ENCODE peak calls at places on chromosomes 4 and X, in six cellular contexts. One of them, this sample, is unnamed. For H3K36me3, the result is how much of the 10 kb centered on the place peaks cover.

GRCh38 chrX:44036336-44036735 is 63.1 kb upstream of the NDP start:
- DNase-seq in mesendoderm: peak
- DNase-seq in esophagus muscularis mucosa: no peak
- DNase-seq in right lobe of liver: no peak
- DNase-seq in tibial artery: no peak
- DNase-seq in GM23248: peak
- DNase-seq in this sample: peak

GRCh38 chr4:169311643-169312365 is 41.0 kb upstream of the SH3RF1 start:
- DNase-seq in mesendoderm: peak
- DNase-seq in esophagus muscularis mucosa: no peak
- DNase-seq in right lobe of liver: no peak
- DNase-seq in tibial artery: no peak
- DNase-seq in GM23248: peak
- DNase-seq in this sample: no peak

GRCh38 chrX:48558270-48558669 is 16.0 kb upstream of the RBM3 start:
- DNase-seq in mesendoderm: no peak
- DNase-seq in esophagus muscularis mucosa: no peak
- DNase-seq in right lobe of liver: no peak
- DNase-seq in tibial artery: no peak
- DNase-seq in GM23248: peak
- DNase-seq in this sample: peak

GRCh38 chr4:95165926-95166524 is 382.7 kb downstream of the UNC5C start:
- DNase-seq in mesendoderm: peak
- DNase-seq in esophagus muscularis mucosa: no peak
- DNase-seq in right lobe of liver: no peak
- DNase-seq in tibial artery: no peak
- DNase-seq in GM23248: peak
- DNase-seq in this sample: peak

GRCh38 chrX:8349816-8350544 is 114.7 kb upstream of the VCX3B start:
- DNase-seq in mesendoderm: no peak
- DNase-seq in esophagus muscularis mucosa: no peak
- DNase-seq in right lobe of liver: no peak
- DNase-seq in tibial artery: no peak
- DNase-seq in GM23248: no peak
- DNase-seq in this sample: no peak

GRCh38 chrX:50812995-50813842 is 775 bp downstream of the SHROOM4 start:
- DNase-seq in mesendoderm: peak
- DNase-seq in esophagus muscularis mucosa: no peak
- DNase-seq in right lobe of liver: peak
- DNase-seq in tibial artery: peak
- DNase-seq in GM23248: peak
- DNase-seq in this sample: peak

GRCh38 chrX:153692611-153693156 is 5.0 kb downstream of the SLC6A8 start:
- DNase-seq in mesendoderm: no peak
- DNase-seq in esophagus muscularis mucosa: no peak
- DNase-seq in right lobe of liver: no peak
- DNase-seq in tibial artery: no peak
- DNase-seq in GM23248: no peak
- DNase-seq in this sample: no peak

GRCh38 chr4:11511321-11511720 is 82.6 kb upstream of the HS3ST1 start:
- DNase-seq in mesendoderm: no peak
- DNase-seq in esophagus muscularis mucosa: no peak
- DNase-seq in right lobe of liver: no peak
- DNase-seq in tibial artery: no peak
- DNase-seq in GM23248: no peak
- DNase-seq in this sample: no peak

GRCh38 chrX:51047950-51048349 is 137.4 kb downstream of the BMP15 start:
- DNase-seq in mesendoderm: peak
- DNase-seq in esophagus muscularis mucosa: no peak
- DNase-seq in right lobe of liver: no peak
- DNase-seq in tibial artery: no peak
- DNase-seq in GM23248: no peak
- DNase-seq in this sample: no peak

GRCh38 chrX:54419559-54420302 is 20.5 kb upstream of the TSR2 start:
- DNase-seq in mesendoderm: no peak
- DNase-seq in esophagus muscularis mucosa: no peak
- DNase-seq in right lobe of liver: no peak
- DNase-seq in tibial artery: no peak
- DNase-seq in GM23248: no peak
- DNase-seq in this sample: no peak

GRCh38 chr4:189825466-189825865 is 115.2 kb upstream of the FRG1 start:
- DNase-seq in mesendoderm: no peak
- DNase-seq in esophagus muscularis mucosa: no peak
- DNase-seq in right lobe of liver: no peak
- DNase-seq in tibial artery: no peak
- DNase-seq in GM23248: no peak
- DNase-seq in this sample: no peak

GRCh38 chr4:7392438-7393374 is 42.0 kb downstream of the PSAPL1 start:
- DNase-seq in mesendoderm: peak
- DNase-seq in esophagus muscularis mucosa: no peak
- DNase-seq in right lobe of liver: no peak
- DNase-seq in tibial artery: no peak
- DNase-seq in GM23248: peak
- DNase-seq in this sample: no peak

GRCh38 chr4:76622126-76622525 is 187.1 kb downstream of the SHROOM3 start:
- DNase-seq in mesendoderm: no peak
- DNase-seq in esophagus muscularis mucosa: no peak
- DNase-seq in right lobe of liver: no peak
- DNase-seq in tibial artery: no peak
- DNase-seq in GM23248: peak
- DNase-seq in this sample: no peak

GRCh38 chr4:46442963-46443362 is 53.0 kb upstream of the GABRA2 start:
- DNase-seq in mesendoderm: peak
- DNase-seq in esophagus muscularis mucosa: no peak
- DNase-seq in right lobe of liver: no peak
- DNase-seq in tibial artery: no peak
- DNase-seq in GM23248: no peak
- DNase-seq in this sample: no peak

GRCh38 chrX:136328933-136329332 is 28.2 kb downstream of the ADGRG4 start:
- DNase-seq in mesendoderm: no peak
- DNase-seq in esophagus muscularis mucosa: no peak
- DNase-seq in right lobe of liver: no peak
- DNase-seq in tibial artery: no peak
- DNase-seq in GM23248: no peak
- DNase-seq in this sample: no peak

GRCh38 chrX:11499076-11500044 is 166.4 kb downstream of the ARHGAP6 start:
- DNase-seq in mesendoderm: no peak
- DNase-seq in esophagus muscularis mucosa: no peak
- DNase-seq in right lobe of liver: no peak
- DNase-seq in tibial artery: no peak
- DNase-seq in GM23248: peak
- DNase-seq in this sample: peak

GRCh38 chrX:103734125-103734760 is 23.5 kb downstream of the TMEM31 start:
- DNase-seq in mesendoderm: no peak
- DNase-seq in esophagus muscularis mucosa: no peak
- DNase-seq in right lobe of liver: no peak
- DNase-seq in tibial artery: no peak
- DNase-seq in GM23248: peak
- DNase-seq in this sample: no peak

GRCh38 chr4:156493858-156494257 is 477.7 kb downstream of the PDGFC start:
- DNase-seq in mesendoderm: no peak
- DNase-seq in esophagus muscularis mucosa: no peak
- DNase-seq in right lobe of liver: no peak
- DNase-seq in tibial artery: no peak
- DNase-seq in GM23248: peak
- DNase-seq in this sample: no peak

GRCh38 chrX:24423960-24424359 is 41.1 kb upstream of the PDK3 start:
- DNase-seq in mesendoderm: no peak
- DNase-seq in esophagus muscularis mucosa: no peak
- DNase-seq in right lobe of liver: no peak
- DNase-seq in tibial artery: no peak
- DNase-seq in GM23248: peak
- DNase-seq in this sample: no peak

GRCh38 chrX:128807367-128807766 is 715.9 kb downstream of the SMARCA1 start:
- DNase-seq in mesendoderm: peak
- DNase-seq in esophagus muscularis mucosa: no peak
- DNase-seq in right lobe of liver: no peak
- DNase-seq in tibial artery: no peak
- DNase-seq in GM23248: no peak
- DNase-seq in this sample: no peak

GRCh38 chr4:33078145-33078544 is 2358.0 kb downstream of the PCDH7 start:
- DNase-seq in mesendoderm: no peak
- DNase-seq in esophagus muscularis mucosa: no peak
- DNase-seq in right lobe of liver: no peak
- DNase-seq in tibial artery: no peak
- DNase-seq in GM23248: no peak
- DNase-seq in this sample: no peak

GRCh38 chr4:138233313-138233712 is 8.8 kb downstream of the SLC7A11 start:
- DNase-seq in mesendoderm: no peak
- DNase-seq in esophagus muscularis mucosa: no peak
- DNase-seq in right lobe of liver: no peak
- DNase-seq in tibial artery: no peak
- DNase-seq in GM23248: no peak
- DNase-seq in this sample: no peak

GRCh38 chrX:153530411-153531145 is 13.1 kb downstream of the ATP2B3 start:
- DNase-seq in mesendoderm: no peak
- DNase-seq in esophagus muscularis mucosa: no peak
- DNase-seq in right lobe of liver: no peak
- DNase-seq in tibial artery: no peak
- DNase-seq in GM23248: no peak
- DNase-seq in this sample: no peak

GRCh38 chr4:165343353-165344191 is 16.1 kb downstream of the MSMO1 start:
- DNase-seq in mesendoderm: peak
- DNase-seq in esophagus muscularis mucosa: no peak
- DNase-seq in right lobe of liver: no peak
- DNase-seq in tibial artery: no peak
- DNase-seq in GM23248: no peak
- DNase-seq in this sample: no peak

GRCh38 chrX:96770315-96770714 is 85.7 kb downstream of the DIAPH2 start:
- DNase-seq in mesendoderm: no peak
- DNase-seq in esophagus muscularis mucosa: no peak
- DNase-seq in right lobe of liver: no peak
- DNase-seq in tibial artery: no peak
- DNase-seq in GM23248: peak
- DNase-seq in this sample: no peak

GRCh38 chr4:4418676-4419370 is 31.9 kb downstream of the NSG1 start:
- DNase-seq in mesendoderm: no peak
- DNase-seq in esophagus muscularis mucosa: no peak
- DNase-seq in right lobe of liver: no peak
- DNase-seq in tibial artery: peak
- DNase-seq in GM23248: no peak
- DNase-seq in this sample: no peak

GRCh38 chr4:15882675-15883086 is 55.9 kb downstream of the FGFBP1 start:
- DNase-seq in mesendoderm: peak
- DNase-seq in esophagus muscularis mucosa: no peak
- DNase-seq in right lobe of liver: no peak
- DNase-seq in tibial artery: peak
- DNase-seq in GM23248: peak
- DNase-seq in this sample: peak

GRCh38 chr4:128517739-128518510 is 230.3 kb upstream of the PGRMC2 start:
- DNase-seq in mesendoderm: peak
- DNase-seq in esophagus muscularis mucosa: no peak
- DNase-seq in right lobe of liver: no peak
- DNase-seq in tibial artery: peak
- DNase-seq in GM23248: peak
- DNase-seq in this sample: peak

GRCh38 chrX:151825927-151826471 is 86.7 kb upstream of the MAGEA4 start:
- DNase-seq in mesendoderm: peak
- DNase-seq in esophagus muscularis mucosa: peak
- DNase-seq in right lobe of liver: no peak
- DNase-seq in tibial artery: peak
- DNase-seq in GM23248: peak
- DNase-seq in this sample: peak

GRCh38 chr4:24067781-24068193 is 177.9 kb upstream of the PPARGC1A start:
- DNase-seq in mesendoderm: peak
- DNase-seq in esophagus muscularis mucosa: no peak
- DNase-seq in right lobe of liver: no peak
- DNase-seq in tibial artery: no peak
- DNase-seq in GM23248: peak
- DNase-seq in this sample: peak

GRCh38 chr4:7625073-7625472 is 190.3 kb upstream of the PSAPL1 start:
- DNase-seq in mesendoderm: no peak
- DNase-seq in esophagus muscularis mucosa: no peak
- DNase-seq in right lobe of liver: no peak
- DNase-seq in tibial artery: no peak
- DNase-seq in GM23248: peak
- DNase-seq in this sample: peak

DNA sequence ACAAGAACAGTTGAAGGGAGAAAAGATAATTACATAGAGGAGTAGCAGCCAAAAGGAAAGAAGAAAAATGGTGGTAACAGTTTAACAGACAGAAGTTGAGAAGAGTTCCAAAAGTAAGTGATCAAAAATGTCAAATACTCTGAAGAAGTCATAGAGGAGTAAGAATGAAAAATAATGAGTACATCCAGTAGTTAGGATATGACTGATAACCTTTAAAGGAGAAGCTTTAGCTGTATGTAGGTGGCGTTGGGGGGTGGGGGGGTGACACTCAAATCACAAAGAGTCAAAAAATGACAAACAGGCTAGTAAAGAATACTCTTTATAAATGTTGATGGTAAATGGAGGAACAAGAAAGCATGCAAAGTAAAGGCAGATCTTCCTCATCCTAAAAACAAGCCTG is 40.6 kb downstream of the RAB33A start:
- DNase-seq in mesendoderm: no peak
- DNase-seq in esophagus muscularis mucosa: no peak
- DNase-seq in right lobe of liver: no peak
- DNase-seq in tibial artery: no peak
- DNase-seq in GM23248: no peak
- DNase-seq in this sample: no peak
- H3K36me3 ChIP-seq in mesendoderm: under half
- H3K36me3 ChIP-seq in esophagus muscularis mucosa: under half
- H3K36me3 ChIP-seq in right lobe of liver: under half
- H3K36me3 ChIP-seq in tibial artery: under half
- H3K36me3 ChIP-seq in GM23248: under half
- H3K36me3 ChIP-seq in this sample: under half

GRCh38 chr4:3285558-3286334 is 7.1 kb upstream of the RGS12 start:
- DNase-seq in mesendoderm: peak
- DNase-seq in esophagus muscularis mucosa: no peak
- DNase-seq in right lobe of liver: peak
- DNase-seq in tibial artery: peak
- DNase-seq in GM23248: peak
- DNase-seq in this sample: peak
- H3K4me3 ChIP-seq in mesendoderm: no peak
- H3K4me3 ChIP-seq in esophagus muscularis mucosa: no peak
- H3K4me3 ChIP-seq in right lobe of liver: no peak
- H3K4me3 ChIP-seq in tibial artery: no peak
- H3K4me3 ChIP-seq in GM23248: no peak
- H3K4me3 ChIP-seq in this sample: no peak

GRCh38 chrX:13761606-13762005 is 27.1 kb downstream of the OFD1 start:
- DNase-seq in mesendoderm: peak
- DNase-seq in esophagus muscularis mucosa: no peak
- DNase-seq in right lobe of liver: no peak
- DNase-seq in tibial artery: no peak
- DNase-seq in GM23248: no peak
- DNase-seq in this sample: no peak
- H3K36me3 ChIP-seq in mesendoderm: under half
- H3K36me3 ChIP-seq in esophagus muscularis mucosa: under half
- H3K36me3 ChIP-seq in right lobe of liver: under half
- H3K36me3 ChIP-seq in tibial artery: half or more
- H3K36me3 ChIP-seq in GM23248: under half
- H3K36me3 ChIP-seq in this sample: under half

DNA sequence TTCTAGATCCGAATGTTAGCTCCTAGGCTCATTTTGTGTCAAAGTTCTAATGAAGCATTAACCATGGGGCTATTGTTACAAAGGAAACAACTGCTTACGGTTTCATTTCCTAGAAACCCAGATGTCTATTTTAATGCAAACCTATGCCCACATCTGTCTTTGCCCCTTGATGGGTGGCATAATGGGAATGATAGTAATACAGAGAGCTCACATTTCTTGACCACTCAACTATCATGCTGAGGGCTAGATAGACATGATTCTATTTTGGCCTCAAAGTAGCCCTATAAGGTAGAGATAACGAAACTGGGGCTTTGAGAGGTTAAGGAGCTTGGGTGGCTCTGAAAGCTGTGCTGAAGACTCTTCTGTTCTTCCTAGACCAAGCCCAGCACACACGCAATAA is 1.9 kb downstream of the TLR7 start:
- DNase-seq in mesendoderm: no peak
- DNase-seq in esophagus muscularis mucosa: no peak
- DNase-seq in right lobe of liver: no peak
- DNase-seq in tibial artery: no peak
- DNase-seq in GM23248: no peak
- DNase-seq in this sample: no peak
- H3K4me3 ChIP-seq in mesendoderm: no peak
- H3K4me3 ChIP-seq in esophagus muscularis mucosa: no peak
- H3K4me3 ChIP-seq in right lobe of liver: no peak
- H3K4me3 ChIP-seq in tibial artery: no peak
- H3K4me3 ChIP-seq in GM23248: no peak
- H3K4me3 ChIP-seq in this sample: no peak

This sample was measured in MG63.